ENCODE peak calls at places on chromosomes 1 and 21, in eight cellular contexts. D is H9, K is HepG2, J is astrocyte, E is kidney, A is GM23248, M is fibroblast of lung, X is IMR-90. O is an unnamed sample.

GRCh38 chr1:16076871-16077250 is 3.4 kb upstream of the FAM131C start:
- DNase-seq in D (no peak), K (no peak), J (peak), E (no peak), A (peak), M (peak), X (peak), O (no peak)

GRCh38 chr1:151402764-151403163 is 3.4 kb downstream of the PSMB4 start:
- DNase-seq in D (no peak), K (no peak), J (no peak), E (no peak), A (no peak), M (no peak), X (no peak), O (no peak)

GRCh38 chr1:84603941-84604830 is 29.9 kb upstream of the CTBS start:
- DNase-seq in D (peak), K (peak), J (peak), E (no peak), A (peak), M (peak), X (peak), O (no peak)

GRCh38 chr1:37629008-37629407 is 5.7 kb downstream of the RSPO1 start:
- DNase-seq in D (no peak), K (no peak), J (no peak), E (no peak), A (no peak), M (no peak), X (no peak), O (no peak)

GRCh38 chr1:62209931-62210595 is 15.4 kb downstream of the L1TD1 start:
- DNase-seq in D (no peak), K (no peak), J (no peak), E (no peak), A (peak), M (peak), X (no peak), O (no peak)

GRCh38 chr1:1433804-1434130 is 1.7 kb upstream of the VWA1 start:
- DNase-seq in D (no peak), K (no peak), J (peak), E (peak), A (peak), M (no peak), X (peak), O (no peak)

GRCh38 chr1:228982637-228983036 is 247.4 kb downstream of the RHOU start:
- DNase-seq in D (peak), K (peak), J (no peak), E (no peak), A (no peak), M (peak), X (no peak), O (no peak)

GRCh38 chr1:109790735-109791494 is 27.2 kb upstream of the EPS8L3 start:
- DNase-seq in D (peak), K (peak), J (peak), E (peak), A (peak), M (peak), X (peak), O (peak)

GRCh38 chr1:147509786-147510360 is 31.4 kb upstream of the BCL9 start:
- DNase-seq in D (no peak), K (no peak), J (no peak), E (no peak), A (no peak), M (no peak), X (no peak), O (no peak)

GRCh38 chr1:223114871-223115270 is 28.2 kb downstream of the TLR5 start:
- DNase-seq in D (no peak), K (no peak), J (no peak), E (no peak), A (peak), M (no peak), X (no peak), O (no peak)

GRCh38 chr1:78036450-78036849 is 9.3 kb upstream of the GIPC2 start:
- DNase-seq in D (no peak), K (no peak), J (no peak), E (no peak), A (no peak), M (no peak), X (no peak), O (no peak)

GRCh38 chr1:69055223-69055622 is 512.5 kb upstream of the LRRC7 start:
- DNase-seq in D (no peak), K (no peak), J (no peak), E (no peak), A (no peak), M (peak), X (peak), O (no peak)

GRCh38 chr1:54506594-54506993 is 41.4 kb upstream of the ACOT11 start:
- DNase-seq in D (no peak), K (no peak), J (no peak), E (no peak), A (peak), M (no peak), X (peak), O (no peak)

GRCh38 chr1:88998716-88999115 is 6.3 kb upstream of the KYAT3 start:
- DNase-seq in D (no peak), K (peak), J (peak), E (no peak), A (peak), M (peak), X (peak), O (peak)

GRCh38 chr1:198088360-198089071 is 68.3 kb upstream of the NEK7 start:
- DNase-seq in D (no peak), K (peak), J (peak), E (no peak), A (peak), M (peak), X (peak), O (peak)

GRCh38 chr1:36212782-36213181 is 11.5 kb upstream of the THRAP3 start:
- DNase-seq in D (no peak), K (no peak), J (no peak), E (no peak), A (peak), M (no peak), X (no peak), O (no peak)
- H3K9ac ChIP-seq in D (no peak), K (no peak), J (no peak), E (no peak), A (no peak), M (no peak), X (no peak), O (no peak)

DNA sequence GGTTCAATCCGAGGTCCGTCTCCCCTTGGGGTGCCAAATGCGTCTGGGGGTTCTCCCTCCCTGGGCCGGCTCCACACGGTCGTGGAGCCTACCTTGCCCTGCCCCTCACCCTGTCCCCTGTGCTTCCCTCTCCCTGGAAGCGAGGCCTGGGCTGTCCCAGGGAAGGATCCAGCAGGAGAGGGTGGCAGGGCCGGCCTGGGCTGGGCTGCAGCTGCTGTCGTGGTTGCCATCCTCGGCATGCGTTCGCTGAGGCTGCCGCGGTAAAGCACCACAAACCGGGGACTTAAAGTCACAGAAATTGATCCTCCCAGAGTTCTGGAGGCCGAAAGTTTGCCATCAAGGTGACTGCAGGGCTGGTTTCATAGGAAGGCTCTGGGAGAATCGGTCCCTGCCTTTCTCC is 123.0 kb upstream of the TMPRSS2 start:
- DNase-seq in D (no peak), K (no peak), J (no peak), E (no peak), A (no peak), M (no peak), X (no peak), O (no peak)
- H3K9ac ChIP-seq in D (no peak), K (no peak), J (peak), E (no peak), A (peak), M (no peak), X (no peak), O (no peak)

DNA sequence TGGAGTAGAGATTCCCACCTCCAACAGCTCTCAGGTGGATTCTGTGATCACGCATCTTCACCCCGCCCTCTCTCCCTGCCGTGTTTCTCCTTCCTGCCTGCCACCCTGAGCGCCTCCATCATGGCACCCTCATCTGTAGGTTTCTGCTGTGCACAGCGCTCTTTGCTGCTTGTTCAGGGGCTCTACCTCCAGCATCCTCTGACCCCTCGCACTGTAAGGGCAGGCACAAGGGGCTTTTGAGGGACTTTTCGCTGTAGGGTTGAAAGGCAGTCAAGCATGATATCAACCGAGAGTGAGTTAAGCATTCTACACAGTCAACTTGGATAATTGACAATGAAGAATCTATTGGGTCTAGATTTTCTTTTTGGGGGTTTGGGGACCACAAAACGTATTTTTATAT is 99.1 kb upstream of the GREM2 start:
- DNase-seq in D (no peak), K (no peak), J (no peak), E (no peak), A (no peak), M (no peak), X (no peak), O (no peak)
- H3K9ac ChIP-seq in D (no peak), K (no peak), J (no peak), E (no peak), A (no peak), M (no peak), X (no peak), O (no peak)

DNA sequence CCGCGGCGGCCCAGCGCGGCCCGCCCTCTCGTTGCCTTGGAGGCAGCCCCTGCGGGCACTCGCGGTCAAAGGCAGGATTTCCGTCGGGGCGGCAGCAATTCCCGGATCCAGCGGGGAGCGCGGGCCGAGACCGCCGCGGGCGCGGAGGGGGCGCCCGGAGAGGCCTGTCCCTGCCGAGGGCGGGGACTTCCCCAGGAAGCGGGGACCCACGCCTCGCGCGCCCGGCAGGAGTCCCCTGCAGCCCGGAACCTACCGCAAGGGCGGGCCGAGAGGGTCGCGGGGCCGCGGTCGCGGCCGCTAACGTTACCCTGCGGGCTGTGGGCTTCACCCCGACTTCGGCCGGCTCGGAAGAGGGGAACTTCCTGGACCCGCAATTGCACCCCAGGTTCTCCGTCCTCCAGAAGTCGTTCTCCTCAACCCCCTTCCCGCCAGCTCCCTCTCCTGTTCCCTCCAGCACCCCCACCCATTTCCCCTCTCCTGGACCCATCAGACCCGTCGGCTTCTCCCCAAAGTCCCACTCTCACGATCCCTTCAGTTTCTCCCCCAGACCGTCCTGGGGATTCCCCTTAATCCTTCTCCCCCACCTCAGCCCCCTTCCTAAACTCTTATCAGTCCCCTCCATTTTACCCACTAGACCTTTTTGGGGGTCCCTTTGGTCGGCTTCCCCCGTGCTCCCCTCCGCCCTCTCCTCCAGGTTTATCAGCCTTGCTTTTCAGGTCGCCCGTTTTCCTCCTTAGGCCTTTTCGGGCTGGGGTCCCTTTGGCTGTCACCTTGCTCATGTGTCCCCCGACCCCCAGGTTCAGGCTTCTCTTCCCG is 611 bp downstream of the FGR start:
- DNase-seq in D (no peak), K (no peak), J (no peak), E (peak), A (peak), M (no peak), X (no peak), O (peak)
- H3K9ac ChIP-seq in D (no peak), K (no peak), J (peak), E (peak), A (peak), M (peak), X (no peak), O (peak)

DNA sequence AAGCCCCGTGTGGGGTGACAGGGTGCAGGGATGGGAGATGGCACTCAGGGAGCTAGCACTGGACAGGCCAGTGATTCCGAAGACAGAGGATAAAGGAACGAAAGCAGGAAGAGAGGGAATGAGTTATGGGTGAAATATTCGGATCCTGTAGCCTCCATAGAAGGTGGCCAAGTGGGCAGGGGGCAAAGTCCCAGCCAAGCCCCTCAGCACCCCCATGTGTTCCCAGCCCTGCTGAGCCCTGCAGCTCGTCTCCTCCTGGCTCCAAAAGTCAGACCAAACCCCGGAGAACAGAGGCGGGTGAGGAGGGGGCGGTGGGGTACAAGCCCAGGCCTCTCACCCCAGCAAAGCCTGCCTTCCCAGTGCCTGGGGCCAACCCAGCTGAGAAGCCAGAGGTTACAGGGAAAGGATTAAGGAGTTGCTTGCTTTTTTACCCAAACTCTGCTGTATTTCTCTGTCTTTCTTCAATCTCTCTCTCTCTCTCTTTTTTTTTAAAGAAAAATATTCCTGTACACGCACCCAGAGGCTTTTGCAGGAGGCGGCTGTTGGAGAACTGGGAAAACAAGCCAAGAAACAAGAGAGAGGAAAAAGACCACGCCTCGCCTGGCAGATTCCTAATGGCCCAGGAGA is 14.1 kb upstream of the WASF2 start:
- DNase-seq in D (no peak), K (no peak), J (peak), E (peak), A (peak), M (no peak), X (peak), O (no peak)
- H3K9ac ChIP-seq in D (no peak), K (peak), J (peak), E (peak), A (peak), M (peak), X (peak), O (no peak)

GRCh38 chr1:91793189-91793588 is 92.8 kb downstream of the TGFBR3 start:
- DNase-seq in D (no peak), K (no peak), J (no peak), E (no peak), A (no peak), M (no peak), X (no peak), O (no peak)
- H3K9ac ChIP-seq in D (no peak), K (no peak), J (no peak), E (no peak), A (no peak), M (no peak), X (no peak), O (no peak)

GRCh38 chr1:171741872-171742576 is at the start of gene VAMP4:
- DNase-seq in D (peak), K (peak), J (peak), E (peak), A (peak), M (peak), X (peak), O (peak)
- H3K9ac ChIP-seq in D (peak), K (peak), J (peak), E (peak), A (peak), M (peak), X (peak), O (peak)

DNA sequence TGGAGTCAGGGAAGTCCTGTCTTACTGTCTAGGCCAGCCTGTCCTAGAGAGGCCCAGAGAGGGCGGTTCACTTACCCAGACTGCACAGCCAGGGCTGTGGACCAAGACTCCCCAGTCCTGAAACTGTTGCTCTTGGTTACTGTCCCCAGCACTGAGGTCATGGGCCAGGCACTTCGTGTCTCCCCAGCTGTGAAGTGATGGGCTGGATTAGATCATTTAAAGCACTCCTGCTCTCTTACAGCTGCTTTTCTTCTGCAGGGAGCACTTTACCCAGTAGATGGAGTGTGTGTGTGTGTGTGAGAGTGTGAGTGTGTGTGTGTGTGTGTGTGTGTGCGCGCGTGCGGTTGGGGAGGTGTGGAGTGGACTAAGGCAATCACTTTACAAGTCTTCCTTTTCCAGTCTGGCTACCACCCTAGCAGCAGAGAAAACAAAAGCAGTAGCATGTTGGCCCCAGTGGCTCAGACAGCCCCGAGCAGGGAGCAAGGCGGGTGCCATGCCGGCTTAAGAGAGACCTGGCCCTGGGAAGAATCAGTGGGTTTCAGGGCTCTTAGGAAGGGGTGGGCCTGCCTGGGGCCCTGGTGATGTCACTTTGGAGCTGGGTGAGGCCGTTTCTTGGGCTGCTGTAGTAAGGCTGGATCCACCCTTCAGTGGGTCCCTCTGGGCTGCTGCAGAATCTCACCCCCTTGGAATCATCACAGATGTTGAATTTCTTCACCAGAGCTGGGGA is 2.4 kb downstream of the SPSB1 start:
- DNase-seq in D (no peak), K (no peak), J (peak), E (no peak), A (peak), M (peak), X (peak), O (peak)
- H3K9ac ChIP-seq in D (no peak), K (peak), J (peak), E (no peak), A (peak), M (peak), X (no peak), O (peak)

GRCh38 chr1:153490272-153491051 is 30.0 kb upstream of the S100A7 start:
- DNase-seq in D (no peak), K (no peak), J (peak), E (no peak), A (peak), M (peak), X (peak), O (no peak)
- H3K9ac ChIP-seq in D (no peak), K (no peak), J (peak), E (no peak), A (peak), M (no peak), X (no peak), O (no peak)